ENCODE peak calls at places on chromosome 7, in six cellular contexts. D is A549, A is tibial artery, Q is lower lobe of right lung, G is glutamatergic neuron, K is foreskin fibroblast. O is an unnamed sample.

GRCh38 chr7:102239206-102239820 is 47.4 kb upstream of the SH2B2 start:
- DNase-seq in D (no peak), A (no peak), Q (no peak), G (no peak), K (no peak), O (no peak)

GRCh38 chr7:23472046-23472445 is 1.8 kb upstream of the IGF2BP3 start:
- DNase-seq in D (no peak), A (no peak), Q (no peak), G (no peak), K (no peak), O (no peak)

GRCh38 chr7:105879782-105880181 is 3.4 kb upstream of the ATXN7L1 start:
- DNase-seq in D (no peak), A (no peak), Q (no peak), G (no peak), K (no peak), O (no peak)

GRCh38 chr7:131538071-131538790 is 18.2 kb downstream of the PODXL start:
- DNase-seq in D (peak), A (no peak), Q (no peak), G (no peak), K (no peak), O (peak)

GRCh38 chr7:55895021-55895420 is 7.8 kb downstream of the ZNF713 start:
- DNase-seq in D (no peak), A (no peak), Q (no peak), G (no peak), K (no peak), O (no peak)

GRCh38 chr7:28703054-28703765 is 254.9 kb downstream of the TRIL start:
- DNase-seq in D (no peak), A (no peak), Q (no peak), G (no peak), K (no peak), O (no peak)

GRCh38 chr7:70695804-70696104 is 436.2 kb upstream of the GALNT17 start:
- DNase-seq in D (no peak), A (no peak), Q (no peak), G (no peak), K (no peak), O (no peak)

GRCh38 chr7:151399906-151400305 is 9.9 kb downstream of the WDR86 start:
- DNase-seq in D (no peak), A (no peak), Q (peak), G (no peak), K (peak), O (peak)

GRCh38 chr7:27192546-27193334 is 7.2 kb downstream of the HOXA13 start:
- DNase-seq in D (no peak), A (peak), Q (no peak), G (peak), K (peak), O (no peak)

GRCh38 chr7:151704969-151705743 is 171.8 kb downstream of the PRKAG2 start:
- DNase-seq in D (no peak), A (no peak), Q (peak), G (peak), K (peak), O (no peak)

GRCh38 chr7:132578050-132578370 is 1.7 kb upstream of the PLXNA4 start:
- DNase-seq in D (no peak), A (no peak), Q (no peak), G (no peak), K (no peak), O (no peak)

GRCh38 chr7:27156508-27156898 is at the start of gene HOXA7:
- DNase-seq in D (peak), A (peak), Q (no peak), G (no peak), K (peak), O (no peak)

GRCh38 chr7:88490911-88491310 is 184.2 kb upstream of the STEAP4 start:
- DNase-seq in D (no peak), A (no peak), Q (no peak), G (no peak), K (no peak), O (no peak)

GRCh38 chr7:25788961-25789620 is 362.9 kb upstream of the NFE2L3 start:
- DNase-seq in D (no peak), A (no peak), Q (no peak), G (no peak), K (no peak), O (no peak)

GRCh38 chr7:63899691-63900393 is 98.8 kb upstream of the ZNF722 start:
- DNase-seq in D (no peak), A (peak), Q (peak), G (no peak), K (no peak), O (no peak)

GRCh38 chr7:120915314-120915713 is 35.3 kb upstream of the ING3 start:
- DNase-seq in D (no peak), A (no peak), Q (no peak), G (no peak), K (no peak), O (no peak)

GRCh38 chr7:749121-749520 is 22.0 kb upstream of the PRKAR1B start:
- DNase-seq in D (no peak), A (peak), Q (peak), G (peak), K (no peak), O (peak)

GRCh38 chr7:28988091-28988490 is 30.0 kb upstream of the TRIL start:
- DNase-seq in D (no peak), A (no peak), Q (no peak), G (no peak), K (peak), O (no peak)

GRCh38 chr7:116876664-116877442 is 14.5 kb downstream of the CAPZA2 start:
- DNase-seq in D (no peak), A (no peak), Q (no peak), G (peak), K (no peak), O (no peak)

GRCh38 chr7:99365318-99366141 is 9.0 kb upstream of the ARPC1B start:
- DNase-seq in D (peak), A (no peak), Q (peak), G (peak), K (no peak), O (no peak)

GRCh38 chr7:29454899-29455451 is 108.7 kb upstream of the PRR15 start:
- DNase-seq in D (no peak), A (no peak), Q (no peak), G (no peak), K (no peak), O (no peak)

GRCh38 chr7:142338633-142339501 is 81.0 kb upstream of the PRSS58 start:
- DNase-seq in D (peak), A (no peak), Q (no peak), G (peak), K (no peak), O (no peak)

GRCh38 chr7:40755438-40755837 is 620.6 kb downstream of the SUGCT start:
- DNase-seq in D (no peak), A (no peak), Q (no peak), G (no peak), K (peak), O (no peak)

GRCh38 chr7:25968205-25968993 is 183.6 kb upstream of the NFE2L3 start:
- DNase-seq in D (no peak), A (no peak), Q (no peak), G (no peak), K (no peak), O (no peak)

GRCh38 chr7:151310578-151310977 is 31.0 kb upstream of the NUB1 start:
- DNase-seq in D (peak), A (no peak), Q (no peak), G (no peak), K (peak), O (no peak)

GRCh38 chr7:33459340-33459751 is 330.0 kb downstream of the BBS9 start:
- DNase-seq in D (peak), A (no peak), Q (no peak), G (no peak), K (peak), O (no peak)

GRCh38 chr7:20280475-20281351 is 50.0 kb upstream of the ITGB8 start:
- DNase-seq in D (no peak), A (no peak), Q (no peak), G (no peak), K (peak), O (no peak)

GRCh38 chr7:97075928-97076327 is 41.6 kb upstream of the SDHAF3 start:
- DNase-seq in D (peak), A (no peak), Q (no peak), G (no peak), K (no peak), O (no peak)

GRCh38 chr7:100655908-100656674 is at the start of gene ACTL6B:
- DNase-seq in D (peak), A (no peak), Q (peak), G (peak), K (peak), O (no peak)

GRCh38 chr7:156578578-156578940 is 62.0 kb upstream of the RNF32 start:
- DNase-seq in D (no peak), A (no peak), Q (no peak), G (no peak), K (no peak), O (no peak)

GRCh38 chr7:7274782-7275181 is 92.4 kb downstream of the C1GALT1 start:
- DNase-seq in D (no peak), A (no peak), Q (no peak), G (no peak), K (peak), O (no peak)

GRCh38 chr7:23299770-23300300 is 696 bp downstream of the MALSU1 start:
- DNase-seq in D (no peak), A (no peak), Q (no peak), G (no peak), K (peak), O (no peak)

GRCh38 chr7:114085592-114086490 is 167.0 kb upstream of the PPP1R3A start:
- DNase-seq in D (peak), A (peak), Q (peak), G (peak), K (peak), O (peak)

GRCh38 chr7:129482781-129483180 is 19.6 kb upstream of the SMKR1 start:
- DNase-seq in D (no peak), A (no peak), Q (no peak), G (no peak), K (no peak), O (no peak)

GRCh38 chr7:129479831-129480230 is 22.5 kb upstream of the SMKR1 start:
- DNase-seq in D (no peak), A (no peak), Q (no peak), G (no peak), K (no peak), O (no peak)

DNA sequence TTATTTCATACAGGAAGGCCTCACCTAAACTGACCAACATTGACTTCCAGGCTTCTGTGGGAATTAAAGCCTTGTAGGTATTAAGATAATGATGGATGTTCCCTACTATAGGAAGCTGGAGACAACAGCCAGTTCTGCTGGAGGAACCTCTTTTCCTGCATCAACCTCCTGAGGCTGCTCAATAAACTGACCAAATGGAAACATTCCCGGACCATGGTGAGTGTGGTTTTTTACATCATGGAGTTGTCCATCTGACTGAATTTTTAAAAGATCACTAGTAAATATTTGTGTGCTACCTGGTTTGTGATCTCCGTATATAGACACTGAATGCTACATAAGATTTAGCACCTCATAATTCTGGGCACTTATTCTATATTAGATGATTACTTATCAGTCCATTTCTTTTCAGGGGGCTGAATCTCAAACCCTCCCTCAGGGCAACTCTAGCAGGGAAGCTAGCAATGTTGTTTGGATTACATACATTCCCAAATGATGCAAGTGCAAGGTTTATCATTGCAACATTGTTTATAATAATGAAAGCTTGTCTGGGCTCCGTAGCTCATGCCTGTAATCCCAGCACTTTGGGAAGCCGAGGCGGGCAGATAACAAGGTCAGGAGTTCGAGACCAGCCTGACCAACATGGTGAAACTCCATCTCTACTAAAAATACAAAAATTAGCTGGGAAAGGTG is 21.5 kb upstream of the SMKR1 start:
- DNase-seq in D (no peak), A (no peak), Q (no peak), G (no peak), K (no peak), O (no peak)
- TF ChIP-seq CTCF in D (no peak), A (no peak), Q (no peak), G (no peak), K (no peak), O (no peak)

GRCh38 chr7:48875300-48875916 is 48.9 kb upstream of the CDC14C start:
- DNase-seq in D (peak), A (no peak), Q (peak), G (peak), K (no peak), O (no peak)
- TF ChIP-seq CTCF in D (peak), A (no peak), Q (peak), G (peak), K (no peak), O (peak)

GRCh38 chr7:115679976-115680375 is 350.6 kb downstream of the TFEC start:
- DNase-seq in D (peak), A (no peak), Q (no peak), G (no peak), K (peak), O (no peak)
- TF ChIP-seq CTCF in D (peak), A (no peak), Q (peak), G (peak), K (peak), O (peak)

DNA sequence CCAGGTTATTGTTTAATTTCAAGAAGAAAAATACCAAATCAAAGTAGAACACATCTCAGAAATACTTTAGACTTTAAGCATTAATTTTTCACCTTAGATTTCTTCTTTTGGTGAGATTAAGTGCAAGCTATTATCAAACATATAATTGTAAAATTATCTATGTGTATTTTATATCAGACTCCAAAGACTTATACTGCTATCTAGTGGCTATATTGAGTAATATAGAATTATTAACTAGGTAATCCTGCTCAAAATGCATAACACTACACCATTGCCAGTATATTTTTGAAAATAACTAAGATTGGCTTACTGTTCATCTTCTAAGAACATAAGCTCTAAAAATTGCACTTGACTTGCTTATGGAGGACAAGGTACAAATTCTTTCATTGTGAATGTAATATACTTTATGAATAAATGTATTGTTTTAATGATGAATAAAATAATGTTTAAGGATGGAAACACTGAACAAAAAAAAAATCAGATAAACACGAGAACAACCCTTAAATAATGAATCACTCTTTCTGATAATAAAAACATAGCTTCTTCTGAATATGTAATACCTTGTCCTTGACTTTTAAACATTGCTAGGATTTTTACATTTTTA is 86.7 kb upstream of the GNAI1 start:
- DNase-seq in D (no peak), A (no peak), Q (no peak), G (no peak), K (peak), O (no peak)
- TF ChIP-seq CTCF in D (peak), A (peak), Q (peak), G (no peak), K (peak), O (peak)

DNA sequence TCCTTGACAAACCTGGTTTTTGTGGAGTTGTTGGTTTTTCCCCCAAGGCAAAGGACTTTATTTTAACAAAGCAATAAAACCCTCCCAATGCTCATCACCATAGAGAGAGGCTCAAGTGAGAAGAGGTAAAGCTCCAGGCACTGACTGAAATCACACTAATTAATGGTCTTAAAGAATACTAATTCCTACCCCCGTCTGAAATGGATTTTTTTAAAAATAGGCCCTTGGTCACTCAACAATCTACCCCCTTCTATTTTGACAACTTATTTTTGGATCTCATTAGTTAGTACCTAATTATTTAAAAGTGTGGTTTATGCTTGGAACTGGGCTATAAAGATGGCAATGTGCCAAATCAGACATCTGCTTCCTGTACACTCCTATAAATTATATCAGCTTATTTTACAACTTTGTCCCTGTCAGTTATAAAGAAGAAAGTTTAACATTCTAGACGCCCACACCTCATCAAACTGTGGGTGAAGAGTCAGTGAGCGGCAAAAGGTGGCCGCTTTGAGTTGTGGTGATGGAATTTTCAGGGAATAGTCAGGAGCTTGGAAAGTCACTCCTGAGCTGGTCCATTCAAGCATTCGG is 10.6 kb downstream of the GLI3 start:
- DNase-seq in D (no peak), A (no peak), Q (no peak), G (no peak), K (peak), O (no peak)
- TF ChIP-seq CTCF in D (no peak), A (no peak), Q (no peak), G (no peak), K (no peak), O (no peak)

GRCh38 chr7:140541513-140542192 is 62.3 kb upstream of the MKRN1 start:
- DNase-seq in D (peak), A (peak), Q (no peak), G (peak), K (peak), O (no peak)
- TF ChIP-seq CTCF in D (no peak), A (no peak), Q (no peak), G (no peak), K (no peak), O (no peak)

O was measured in chondrocyte.